ENCODE peak calls at places on chromosome 10, in seven cellular contexts. One of them, this sample, is unnamed.

GRCh38 chr10:69685802-69686585 is 55.9 kb downstream of the FAM241B start:
- ATAC-seq in Right ventricle myocardium superior: peak
- ATAC-seq in T-cell: no peak
- ATAC-seq in psoas muscle: peak
- ATAC-seq in HCT116: no peak
- ATAC-seq in body of pancreas: peak
- ATAC-seq in activated naive CD4-positive, alpha-beta T cell treated with anti-CD3 and anti-CD28 coated beads, Interleukin-2, amount 50 U/mL, for 72 hours: no peak
- ATAC-seq in this sample: no peak

GRCh38 chr10:128630787-128631252 is 504.6 kb upstream of the MKI67 start:
- ATAC-seq in Right ventricle myocardium superior: no peak
- ATAC-seq in T-cell: no peak
- ATAC-seq in psoas muscle: no peak
- ATAC-seq in HCT116: no peak
- ATAC-seq in body of pancreas: no peak
- ATAC-seq in activated naive CD4-positive, alpha-beta T cell treated with anti-CD3 and anti-CD28 coated beads, Interleukin-2, amount 50 U/mL, for 72 hours: no peak
- ATAC-seq in this sample: no peak

GRCh38 chr10:129522041-129522585 is 55.1 kb downstream of the MGMT start:
- ATAC-seq in Right ventricle myocardium superior: no peak
- ATAC-seq in T-cell: no peak
- ATAC-seq in psoas muscle: no peak
- ATAC-seq in HCT116: no peak
- ATAC-seq in body of pancreas: no peak
- ATAC-seq in activated naive CD4-positive, alpha-beta T cell treated with anti-CD3 and anti-CD28 coated beads, Interleukin-2, amount 50 U/mL, for 72 hours: no peak
- ATAC-seq in this sample: no peak

GRCh38 chr10:102550636-102551210 is 47.0 kb downstream of the SUFU start:
- ATAC-seq in Right ventricle myocardium superior: no peak
- ATAC-seq in T-cell: no peak
- ATAC-seq in psoas muscle: no peak
- ATAC-seq in HCT116: no peak
- ATAC-seq in body of pancreas: no peak
- ATAC-seq in activated naive CD4-positive, alpha-beta T cell treated with anti-CD3 and anti-CD28 coated beads, Interleukin-2, amount 50 U/mL, for 72 hours: no peak
- ATAC-seq in this sample: no peak

GRCh38 chr10:31419394-31420063 is 100.5 kb downstream of the ZEB1 start:
- ATAC-seq in Right ventricle myocardium superior: peak
- ATAC-seq in T-cell: no peak
- ATAC-seq in psoas muscle: peak
- ATAC-seq in HCT116: no peak
- ATAC-seq in body of pancreas: no peak
- ATAC-seq in activated naive CD4-positive, alpha-beta T cell treated with anti-CD3 and anti-CD28 coated beads, Interleukin-2, amount 50 U/mL, for 72 hours: no peak
- ATAC-seq in this sample: peak

GRCh38 chr10:23399701-23400144 is 39.2 kb upstream of the OTUD1 start:
- ATAC-seq in Right ventricle myocardium superior: peak
- ATAC-seq in T-cell: no peak
- ATAC-seq in psoas muscle: peak
- ATAC-seq in HCT116: no peak
- ATAC-seq in body of pancreas: peak
- ATAC-seq in activated naive CD4-positive, alpha-beta T cell treated with anti-CD3 and anti-CD28 coated beads, Interleukin-2, amount 50 U/mL, for 72 hours: no peak
- ATAC-seq in this sample: no peak

GRCh38 chr10:98055875-98056516 is 25.6 kb upstream of the CRTAC1 start:
- ATAC-seq in Right ventricle myocardium superior: no peak
- ATAC-seq in T-cell: no peak
- ATAC-seq in psoas muscle: no peak
- ATAC-seq in HCT116: no peak
- ATAC-seq in body of pancreas: no peak
- ATAC-seq in activated naive CD4-positive, alpha-beta T cell treated with anti-CD3 and anti-CD28 coated beads, Interleukin-2, amount 50 U/mL, for 72 hours: no peak
- ATAC-seq in this sample: no peak

GRCh38 chr10:101380353-101381017 is 26.5 kb downstream of the BTRC start:
- ATAC-seq in Right ventricle myocardium superior: no peak
- ATAC-seq in T-cell: no peak
- ATAC-seq in psoas muscle: no peak
- ATAC-seq in HCT116: no peak
- ATAC-seq in body of pancreas: no peak
- ATAC-seq in activated naive CD4-positive, alpha-beta T cell treated with anti-CD3 and anti-CD28 coated beads, Interleukin-2, amount 50 U/mL, for 72 hours: peak
- ATAC-seq in this sample: peak

GRCh38 chr10:18449631-18450030 is 201.8 kb downstream of the NSUN6 start:
- ATAC-seq in Right ventricle myocardium superior: peak
- ATAC-seq in T-cell: no peak
- ATAC-seq in psoas muscle: no peak
- ATAC-seq in HCT116: no peak
- ATAC-seq in body of pancreas: no peak
- ATAC-seq in activated naive CD4-positive, alpha-beta T cell treated with anti-CD3 and anti-CD28 coated beads, Interleukin-2, amount 50 U/mL, for 72 hours: no peak
- ATAC-seq in this sample: no peak

GRCh38 chr10:128599030-128599429 is 472.8 kb upstream of the MKI67 start:
- ATAC-seq in Right ventricle myocardium superior: no peak
- ATAC-seq in T-cell: no peak
- ATAC-seq in psoas muscle: no peak
- ATAC-seq in HCT116: no peak
- ATAC-seq in body of pancreas: no peak
- ATAC-seq in activated naive CD4-positive, alpha-beta T cell treated with anti-CD3 and anti-CD28 coated beads, Interleukin-2, amount 50 U/mL, for 72 hours: no peak
- ATAC-seq in this sample: no peak

GRCh38 chr10:119305860-119306513 is 98.6 kb downstream of the GRK5 start:
- ATAC-seq in Right ventricle myocardium superior: peak
- ATAC-seq in T-cell: peak
- ATAC-seq in psoas muscle: peak
- ATAC-seq in HCT116: peak
- ATAC-seq in body of pancreas: no peak
- ATAC-seq in activated naive CD4-positive, alpha-beta T cell treated with anti-CD3 and anti-CD28 coated beads, Interleukin-2, amount 50 U/mL, for 72 hours: peak
- ATAC-seq in this sample: peak

GRCh38 chr10:91575044-91575610 is 57.7 kb downstream of the PPP1R3C start:
- ATAC-seq in Right ventricle myocardium superior: peak
- ATAC-seq in T-cell: no peak
- ATAC-seq in psoas muscle: no peak
- ATAC-seq in HCT116: no peak
- ATAC-seq in body of pancreas: no peak
- ATAC-seq in activated naive CD4-positive, alpha-beta T cell treated with anti-CD3 and anti-CD28 coated beads, Interleukin-2, amount 50 U/mL, for 72 hours: no peak
- ATAC-seq in this sample: no peak

GRCh38 chr10:113914936-113915335 is 60.5 kb downstream of the NHLRC2 start:
- ATAC-seq in Right ventricle myocardium superior: peak
- ATAC-seq in T-cell: no peak
- ATAC-seq in psoas muscle: no peak
- ATAC-seq in HCT116: no peak
- ATAC-seq in body of pancreas: no peak
- ATAC-seq in activated naive CD4-positive, alpha-beta T cell treated with anti-CD3 and anti-CD28 coated beads, Interleukin-2, amount 50 U/mL, for 72 hours: no peak
- ATAC-seq in this sample: no peak

GRCh38 chr10:103284170-103284569 is 7.2 kb downstream of the INA start:
- ATAC-seq in Right ventricle myocardium superior: no peak
- ATAC-seq in T-cell: no peak
- ATAC-seq in psoas muscle: no peak
- ATAC-seq in HCT116: no peak
- ATAC-seq in body of pancreas: no peak
- ATAC-seq in activated naive CD4-positive, alpha-beta T cell treated with anti-CD3 and anti-CD28 coated beads, Interleukin-2, amount 50 U/mL, for 72 hours: no peak
- ATAC-seq in this sample: no peak

GRCh38 chr10:90148121-90148855 is 446.9 kb downstream of the KIF20B start:
- ATAC-seq in Right ventricle myocardium superior: no peak
- ATAC-seq in T-cell: no peak
- ATAC-seq in psoas muscle: no peak
- ATAC-seq in HCT116: peak
- ATAC-seq in body of pancreas: no peak
- ATAC-seq in activated naive CD4-positive, alpha-beta T cell treated with anti-CD3 and anti-CD28 coated beads, Interleukin-2, amount 50 U/mL, for 72 hours: no peak
- ATAC-seq in this sample: no peak

GRCh38 chr10:62726638-62727037 is 77.9 kb upstream of the ADO start:
- ATAC-seq in Right ventricle myocardium superior: no peak
- ATAC-seq in T-cell: no peak
- ATAC-seq in psoas muscle: no peak
- ATAC-seq in HCT116: no peak
- ATAC-seq in body of pancreas: no peak
- ATAC-seq in activated naive CD4-positive, alpha-beta T cell treated with anti-CD3 and anti-CD28 coated beads, Interleukin-2, amount 50 U/mL, for 72 hours: peak
- ATAC-seq in this sample: peak

GRCh38 chr10:14543904-14544210 is 213.1 kb upstream of the FRMD4A start:
- ATAC-seq in Right ventricle myocardium superior: peak
- ATAC-seq in T-cell: no peak
- ATAC-seq in psoas muscle: no peak
- ATAC-seq in HCT116: no peak
- ATAC-seq in body of pancreas: no peak
- ATAC-seq in activated naive CD4-positive, alpha-beta T cell treated with anti-CD3 and anti-CD28 coated beads, Interleukin-2, amount 50 U/mL, for 72 hours: peak
- ATAC-seq in this sample: peak

GRCh38 chr10:22268503-22268902 is 47.7 kb upstream of the COMMD3 start:
- ATAC-seq in Right ventricle myocardium superior: no peak
- ATAC-seq in T-cell: no peak
- ATAC-seq in psoas muscle: no peak
- ATAC-seq in HCT116: no peak
- ATAC-seq in body of pancreas: no peak
- ATAC-seq in activated naive CD4-positive, alpha-beta T cell treated with anti-CD3 and anti-CD28 coated beads, Interleukin-2, amount 50 U/mL, for 72 hours: peak
- ATAC-seq in this sample: peak

GRCh38 chr10:6729071-6729773 is 149.1 kb upstream of the PRKCQ start:
- ATAC-seq in Right ventricle myocardium superior: peak
- ATAC-seq in T-cell: no peak
- ATAC-seq in psoas muscle: peak
- ATAC-seq in HCT116: no peak
- ATAC-seq in body of pancreas: no peak
- ATAC-seq in activated naive CD4-positive, alpha-beta T cell treated with anti-CD3 and anti-CD28 coated beads, Interleukin-2, amount 50 U/mL, for 72 hours: no peak
- ATAC-seq in this sample: no peak

GRCh38 chr10:91700788-91701444 is 68.0 kb upstream of the PPP1R3C start:
- ATAC-seq in Right ventricle myocardium superior: no peak
- ATAC-seq in T-cell: no peak
- ATAC-seq in psoas muscle: no peak
- ATAC-seq in HCT116: no peak
- ATAC-seq in body of pancreas: no peak
- ATAC-seq in activated naive CD4-positive, alpha-beta T cell treated with anti-CD3 and anti-CD28 coated beads, Interleukin-2, amount 50 U/mL, for 72 hours: no peak
- ATAC-seq in this sample: no peak

GRCh38 chr10:19043431-19043830 is 5.2 kb upstream of the MALRD1 start:
- ATAC-seq in Right ventricle myocardium superior: no peak
- ATAC-seq in T-cell: no peak
- ATAC-seq in psoas muscle: no peak
- ATAC-seq in HCT116: no peak
- ATAC-seq in body of pancreas: no peak
- ATAC-seq in activated naive CD4-positive, alpha-beta T cell treated with anti-CD3 and anti-CD28 coated beads, Interleukin-2, amount 50 U/mL, for 72 hours: no peak
- ATAC-seq in this sample: no peak

GRCh38 chr10:78398385-78398784 is 364.7 kb downstream of the RPS24 start:
- ATAC-seq in Right ventricle myocardium superior: no peak
- ATAC-seq in T-cell: no peak
- ATAC-seq in psoas muscle: no peak
- ATAC-seq in HCT116: peak
- ATAC-seq in body of pancreas: no peak
- ATAC-seq in activated naive CD4-positive, alpha-beta T cell treated with anti-CD3 and anti-CD28 coated beads, Interleukin-2, amount 50 U/mL, for 72 hours: no peak
- ATAC-seq in this sample: peak

GRCh38 chr10:124043310-124044142 is 49.9 kb downstream of the CHST15 start:
- ATAC-seq in Right ventricle myocardium superior: no peak
- ATAC-seq in T-cell: no peak
- ATAC-seq in psoas muscle: no peak
- ATAC-seq in HCT116: peak
- ATAC-seq in body of pancreas: no peak
- ATAC-seq in activated naive CD4-positive, alpha-beta T cell treated with anti-CD3 and anti-CD28 coated beads, Interleukin-2, amount 50 U/mL, for 72 hours: peak
- ATAC-seq in this sample: peak

GRCh38 chr10:61943699-61944444 is 42.4 kb downstream of the ARID5B start:
- ATAC-seq in Right ventricle myocardium superior: peak
- ATAC-seq in T-cell: peak
- ATAC-seq in psoas muscle: no peak
- ATAC-seq in HCT116: no peak
- ATAC-seq in body of pancreas: peak
- ATAC-seq in activated naive CD4-positive, alpha-beta T cell treated with anti-CD3 and anti-CD28 coated beads, Interleukin-2, amount 50 U/mL, for 72 hours: peak
- ATAC-seq in this sample: peak

GRCh38 chr10:8416192-8416701 is 361.8 kb downstream of the GATA3 start:
- ATAC-seq in Right ventricle myocardium superior: no peak
- ATAC-seq in T-cell: peak
- ATAC-seq in psoas muscle: no peak
- ATAC-seq in HCT116: no peak
- ATAC-seq in body of pancreas: no peak
- ATAC-seq in activated naive CD4-positive, alpha-beta T cell treated with anti-CD3 and anti-CD28 coated beads, Interleukin-2, amount 50 U/mL, for 72 hours: peak
- ATAC-seq in this sample: peak

GRCh38 chr10:62025901-62026879 is 124.7 kb downstream of the ARID5B start:
- ATAC-seq in Right ventricle myocardium superior: no peak
- ATAC-seq in T-cell: no peak
- ATAC-seq in psoas muscle: no peak
- ATAC-seq in HCT116: no peak
- ATAC-seq in body of pancreas: no peak
- ATAC-seq in activated naive CD4-positive, alpha-beta T cell treated with anti-CD3 and anti-CD28 coated beads, Interleukin-2, amount 50 U/mL, for 72 hours: no peak
- ATAC-seq in this sample: no peak

GRCh38 chr10:60271319-60272040 is 118.2 kb downstream of the ANK3 start:
- ATAC-seq in Right ventricle myocardium superior: peak
- ATAC-seq in T-cell: no peak
- ATAC-seq in psoas muscle: no peak
- ATAC-seq in HCT116: no peak
- ATAC-seq in body of pancreas: no peak
- ATAC-seq in activated naive CD4-positive, alpha-beta T cell treated with anti-CD3 and anti-CD28 coated beads, Interleukin-2, amount 50 U/mL, for 72 hours: no peak
- ATAC-seq in this sample: no peak

GRCh38 chr10:51389415-51390342 is 309.7 kb downstream of the CSTF2T start:
- ATAC-seq in Right ventricle myocardium superior: peak
- ATAC-seq in T-cell: no peak
- ATAC-seq in psoas muscle: peak
- ATAC-seq in HCT116: peak
- ATAC-seq in body of pancreas: peak
- ATAC-seq in activated naive CD4-positive, alpha-beta T cell treated with anti-CD3 and anti-CD28 coated beads, Interleukin-2, amount 50 U/mL, for 72 hours: peak
- ATAC-seq in this sample: peak

GRCh38 chr10:68781613-68782574 is 45.4 kb upstream of the STOX1 start:
- ATAC-seq in Right ventricle myocardium superior: no peak
- ATAC-seq in T-cell: no peak
- ATAC-seq in psoas muscle: no peak
- ATAC-seq in HCT116: no peak
- ATAC-seq in body of pancreas: no peak
- ATAC-seq in activated naive CD4-positive, alpha-beta T cell treated with anti-CD3 and anti-CD28 coated beads, Interleukin-2, amount 50 U/mL, for 72 hours: no peak
- ATAC-seq in this sample: no peak

GRCh38 chr10:80165173-80165572 is 32.6 kb downstream of the PLAC9 start:
- ATAC-seq in Right ventricle myocardium superior: no peak
- ATAC-seq in T-cell: no peak
- ATAC-seq in psoas muscle: peak
- ATAC-seq in HCT116: peak
- ATAC-seq in body of pancreas: no peak
- ATAC-seq in activated naive CD4-positive, alpha-beta T cell treated with anti-CD3 and anti-CD28 coated beads, Interleukin-2, amount 50 U/mL, for 72 hours: no peak
- ATAC-seq in this sample: no peak

GRCh38 chr10:77792155-77792554 is 134.4 kb downstream of the DLG5 start:
- ATAC-seq in Right ventricle myocardium superior: no peak
- ATAC-seq in T-cell: no peak
- ATAC-seq in psoas muscle: no peak
- ATAC-seq in HCT116: no peak
- ATAC-seq in body of pancreas: no peak
- ATAC-seq in activated naive CD4-positive, alpha-beta T cell treated with anti-CD3 and anti-CD28 coated beads, Interleukin-2, amount 50 U/mL, for 72 hours: no peak
- ATAC-seq in this sample: no peak

GRCh38 chr10:117804470-117805011 is 242.2 kb downstream of the RAB11FIP2 start:
- ATAC-seq in Right ventricle myocardium superior: no peak
- ATAC-seq in T-cell: no peak
- ATAC-seq in psoas muscle: no peak
- ATAC-seq in HCT116: no peak
- ATAC-seq in body of pancreas: no peak
- ATAC-seq in activated naive CD4-positive, alpha-beta T cell treated with anti-CD3 and anti-CD28 coated beads, Interleukin-2, amount 50 U/mL, for 72 hours: no peak
- ATAC-seq in this sample: no peak

GRCh38 chr10:80137031-80137712 is 4.6 kb downstream of the PLAC9 start:
- ATAC-seq in Right ventricle myocardium superior: peak
- ATAC-seq in T-cell: no peak
- ATAC-seq in psoas muscle: peak
- ATAC-seq in HCT116: no peak
- ATAC-seq in body of pancreas: peak
- ATAC-seq in activated naive CD4-positive, alpha-beta T cell treated with anti-CD3 and anti-CD28 coated beads, Interleukin-2, amount 50 U/mL, for 72 hours: peak
- ATAC-seq in this sample: no peak

GRCh38 chr10:119090026-119090808 is 9.6 kb upstream of the EIF3A start:
- ATAC-seq in Right ventricle myocardium superior: no peak
- ATAC-seq in T-cell: peak
- ATAC-seq in psoas muscle: no peak
- ATAC-seq in HCT116: peak
- ATAC-seq in body of pancreas: no peak
- ATAC-seq in activated naive CD4-positive, alpha-beta T cell treated with anti-CD3 and anti-CD28 coated beads, Interleukin-2, amount 50 U/mL, for 72 hours: peak
- ATAC-seq in this sample: peak

GRCh38 chr10:77182803-77183202 is 454.8 kb downstream of the KCNMA1 start:
- ATAC-seq in Right ventricle myocardium superior: peak
- ATAC-seq in T-cell: no peak
- ATAC-seq in psoas muscle: peak
- ATAC-seq in HCT116: no peak
- ATAC-seq in body of pancreas: no peak
- ATAC-seq in activated naive CD4-positive, alpha-beta T cell treated with anti-CD3 and anti-CD28 coated beads, Interleukin-2, amount 50 U/mL, for 72 hours: no peak
- ATAC-seq in this sample: no peak

GRCh38 chr10:76582536-76582935 is 1055.1 kb downstream of the KCNMA1 start:
- ATAC-seq in Right ventricle myocardium superior: no peak
- ATAC-seq in T-cell: no peak
- ATAC-seq in psoas muscle: no peak
- ATAC-seq in HCT116: no peak
- ATAC-seq in body of pancreas: no peak
- ATAC-seq in activated naive CD4-positive, alpha-beta T cell treated with anti-CD3 and anti-CD28 coated beads, Interleukin-2, amount 50 U/mL, for 72 hours: no peak
- ATAC-seq in this sample: no peak

GRCh38 chr10:3500408-3500856 is 284.6 kb downstream of the KLF6 start:
- ATAC-seq in Right ventricle myocardium superior: peak
- ATAC-seq in T-cell: no peak
- ATAC-seq in psoas muscle: peak
- ATAC-seq in HCT116: no peak
- ATAC-seq in body of pancreas: peak
- ATAC-seq in activated naive CD4-positive, alpha-beta T cell treated with anti-CD3 and anti-CD28 coated beads, Interleukin-2, amount 50 U/mL, for 72 hours: no peak
- ATAC-seq in this sample: no peak

GRCh38 chr10:82267465-82267864 is 392.5 kb downstream of the NRG3 start:
- ATAC-seq in Right ventricle myocardium superior: no peak
- ATAC-seq in T-cell: no peak
- ATAC-seq in psoas muscle: no peak
- ATAC-seq in HCT116: no peak
- ATAC-seq in body of pancreas: no peak
- ATAC-seq in activated naive CD4-positive, alpha-beta T cell treated with anti-CD3 and anti-CD28 coated beads, Interleukin-2, amount 50 U/mL, for 72 hours: no peak
- ATAC-seq in this sample: no peak